ENCODE peak calls at places on chromosomes 4 and X, in ten cellular contexts. H is cardiac muscle cell; F is effector memory CD4-positive, alpha-beta T cell; J is pancreas; R is upper lobe of right lung; L is fibroblast of lung; M is GM23338; Z is stomach; Q is left ventricle myocardium inferior; E is lower lobe of right lung. K is an unnamed sample. For H3K36me3, the result is how much of the 10 kb centered on the place peaks cover.

GRCh38 chr4:98603683-98604573 is 54.5 kb downstream of the TSPAN5 start:
- DNase-seq in H (no peak), F (no peak), J (no peak), R (no peak), L (peak), M (no peak), Z (no peak), Q (no peak), E (no peak), K (no peak)

GRCh38 chrX:155767101-155767878 is 113.9 kb upstream of the VAMP7 start:
- DNase-seq in H (peak), F (peak), J (peak), R (peak), L (peak), M (peak), Z (peak), Q (peak), E (peak), K (peak)

GRCh38 chr4:14568356-14568755 is 433.9 kb upstream of the CPEB2 start:
- DNase-seq in H (no peak), F (no peak), J (no peak), R (no peak), L (peak), M (no peak), Z (no peak), Q (no peak), E (no peak), K (no peak)

GRCh38 chr4:41611881-41612871 is 74.2 kb downstream of the LIMCH1 start:
- DNase-seq in H (peak), F (no peak), J (peak), R (no peak), L (peak), M (peak), Z (peak), Q (peak), E (no peak), K (peak)

GRCh38 chrX:132614297-132614696 is 125.5 kb upstream of the MBNL3 start:
- DNase-seq in H (peak), F (no peak), J (no peak), R (no peak), L (peak), M (peak), Z (no peak), Q (no peak), E (no peak), K (no peak)

GRCh38 chr4:184397516-184398163 is 76.7 kb downstream of the IRF2 start:
- DNase-seq in H (no peak), F (no peak), J (no peak), R (no peak), L (no peak), M (no peak), Z (no peak), Q (no peak), E (no peak), K (no peak)

GRCh38 chr4:87950516-87950915 is 25.0 kb upstream of the SPP1 start:
- DNase-seq in H (no peak), F (no peak), J (no peak), R (no peak), L (no peak), M (no peak), Z (no peak), Q (no peak), E (no peak), K (no peak)

GRCh38 chrX:78316310-78316709 is 11.1 kb downstream of the CYSLTR1 start:
- DNase-seq in H (no peak), F (no peak), J (no peak), R (no peak), L (no peak), M (no peak), Z (no peak), Q (no peak), E (no peak), K (no peak)

DNA sequence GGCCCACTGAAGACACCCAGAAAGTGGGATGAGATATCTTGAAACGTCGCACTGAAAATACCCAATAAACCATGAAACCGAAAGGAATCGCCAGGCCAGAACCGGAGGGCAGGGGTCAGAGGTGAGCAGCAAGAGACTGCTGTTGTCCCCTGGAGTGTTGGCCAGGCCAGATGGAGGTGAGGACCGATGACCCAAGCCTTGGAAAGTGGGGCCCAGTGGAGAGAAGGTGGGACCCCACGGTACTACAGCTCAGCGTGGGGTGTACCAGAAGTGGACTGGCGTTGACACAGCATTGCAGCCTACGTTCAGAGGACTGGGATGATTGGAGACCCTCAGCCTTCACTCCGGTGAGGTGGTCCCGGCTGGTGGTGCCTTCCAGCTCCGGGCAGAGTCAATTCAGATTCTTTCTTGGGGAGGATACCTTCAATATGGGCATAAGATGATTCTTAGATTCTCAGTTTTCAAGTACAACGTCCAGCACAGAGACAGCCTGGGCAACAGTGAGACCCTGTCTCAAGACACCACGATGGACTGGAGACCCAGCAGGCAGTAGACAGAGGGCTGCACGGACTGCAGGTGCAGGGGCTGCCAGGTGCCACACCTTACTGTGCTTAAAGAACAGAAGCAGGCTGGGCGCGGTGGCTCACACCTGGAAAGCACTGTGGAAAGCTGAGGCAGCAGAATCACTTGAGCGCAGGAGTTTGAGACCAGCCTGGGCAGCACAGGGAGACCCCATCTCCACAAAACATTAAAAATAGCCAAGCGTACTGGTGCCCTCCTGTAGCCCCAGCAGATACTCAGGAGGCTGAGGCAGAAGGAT is 23.3 kb downstream of the MAEA start:
- DNase-seq in H (no peak), F (no peak), J (peak), R (no peak), L (no peak), M (no peak), Z (no peak), Q (no peak), E (no peak), K (no peak)
- H3K36me3 ChIP-seq in H (under half), F (under half), J (under half), R (under half), L (under half), M (under half), Z (half or more), Q (half or more), E (half or more), K (under half)

GRCh38 chrX:43733699-43734098 is 77.6 kb downstream of the MAOA start:
- DNase-seq in H (no peak), F (no peak), J (no peak), R (no peak), L (no peak), M (no peak), Z (no peak), Q (no peak), E (no peak), K (no peak)
- H3K36me3 ChIP-seq in H (under half), F (under half), J (under half), R (under half), L (under half), M (under half), Z (half or more), Q (under half), E (under half), K (under half)

DNA sequence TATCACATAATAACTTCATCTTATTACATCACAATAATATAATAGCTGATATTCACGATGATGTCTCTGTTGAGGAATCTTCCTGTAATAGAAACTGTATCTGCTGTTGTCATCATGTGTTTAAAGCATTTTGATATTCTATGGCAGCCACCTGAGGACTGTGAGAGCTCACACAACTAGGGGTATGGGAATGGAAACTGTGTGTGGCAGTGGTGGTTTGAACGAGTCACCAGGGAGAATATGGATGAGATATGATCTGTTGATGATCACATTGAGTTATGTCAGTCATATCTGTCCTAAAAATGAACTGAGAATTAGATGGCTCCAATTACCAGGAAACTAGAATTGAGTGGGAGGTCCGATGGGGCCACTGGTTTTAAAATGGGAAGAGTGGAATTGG is 169.6 kb downstream of the MID1IP1 start:
- DNase-seq in H (no peak), F (no peak), J (no peak), R (no peak), L (no peak), M (no peak), Z (no peak), Q (no peak), E (no peak), K (no peak)
- H3K36me3 ChIP-seq in H (under half), F (under half), J (under half), R (under half), L (under half), M (under half), Z (under half), Q (under half), E (under half), K (under half)

DNA sequence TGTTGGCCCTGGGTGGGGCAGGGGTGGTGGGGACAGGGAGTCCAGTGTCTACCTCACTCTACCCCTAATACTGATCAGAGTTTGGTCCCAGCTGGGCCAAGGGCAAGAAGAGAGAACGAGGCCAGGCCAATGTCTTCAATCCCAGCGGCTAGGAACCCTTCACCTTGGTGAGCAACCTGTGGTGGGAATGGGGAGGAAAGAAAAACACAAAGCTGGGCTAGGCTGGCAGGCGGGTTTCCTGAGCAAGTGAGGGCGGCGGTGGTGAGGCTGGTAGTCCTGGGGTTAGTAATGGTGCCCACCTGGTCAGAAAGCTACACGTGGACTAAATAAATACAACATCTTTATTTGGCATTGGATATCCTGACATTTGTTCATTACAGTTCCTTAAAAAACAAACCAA is 5.6 kb downstream of the PQBP1 start:
- DNase-seq in H (no peak), F (no peak), J (no peak), R (no peak), L (no peak), M (no peak), Z (no peak), Q (no peak), E (no peak), K (no peak)
- H3K36me3 ChIP-seq in H (under half), F (under half), J (under half), R (under half), L (under half), M (under half), Z (half or more), Q (under half), E (half or more), K (under half)

GRCh38 chrX:29858714-29859113 is 356.6 kb upstream of the MAGEB2 start:
- DNase-seq in H (no peak), F (no peak), J (no peak), R (no peak), L (peak), M (no peak), Z (no peak), Q (no peak), E (no peak), K (no peak)

GRCh38 chrX:29867971-29868370 is 347.4 kb upstream of the MAGEB2 start:
- DNase-seq in H (no peak), F (no peak), J (no peak), R (no peak), L (no peak), M (no peak), Z (no peak), Q (no peak), E (no peak), K (no peak)

GRCh38 chrX:29862126-29862664 is 353.2 kb upstream of the MAGEB2 start:
- DNase-seq in H (no peak), F (no peak), J (no peak), R (no peak), L (no peak), M (no peak), Z (no peak), Q (no peak), E (no peak), K (no peak)
- H3K36me3 ChIP-seq in H (under half), F (under half), J (under half), R (under half), L (under half), M (under half), Z (under half), Q (under half), E (under half), K (under half)